ENCODE peak calls at places on chromosomes 4 and X, in nine cellular contexts. H, O, D, S, G, K, M, Y and V are unnamed samples.

GRCh38 chrX:39399387-39399786 is 598.1 kb downstream of the MID1IP1 start:
- DNase-seq in D (no peak), K (no peak), M (no peak), Y (no peak), H (no peak), O (no peak), S (no peak), G (no peak), V (no peak)

GRCh38 chr4:74391346-74391745 is 26.4 kb downstream of the EREG start:
- DNase-seq in G (no peak), O (no peak), H (no peak), K (no peak), Y (no peak), S (no peak), D (no peak), M (no peak), V (no peak)

GRCh38 chr4:177696438-177696966 is 254.3 kb upstream of the AGA start:
- DNase-seq in D (no peak), G (no peak), H (no peak), S (no peak), M (no peak), O (peak), Y (no peak), K (no peak), V (no peak)

GRCh38 chrX:124414281-124414680 is 67.9 kb downstream of the SH2D1A start:
- DNase-seq in D (no peak), H (no peak), O (no peak), M (no peak), K (no peak), G (no peak), S (no peak), Y (no peak), V (no peak)

GRCh38 chr4:70895846-70896435 is 6.2 kb upstream of the MOB1B start:
- DNase-seq in K (no peak), S (no peak), O (no peak), M (no peak), D (no peak), H (no peak), G (no peak), Y (no peak), V (no peak)

GRCh38 chr4:177313263-177313662 is 3.6 kb downstream of the NEIL3 start:
- DNase-seq in G (no peak), O (peak), H (peak), Y (no peak), D (no peak), S (peak), K (no peak), M (no peak), V (no peak)

GRCh38 chrX:39504850-39505259 is 592.9 kb downstream of the BCOR start:
- DNase-seq in O (no peak), H (no peak), G (no peak), M (no peak), D (no peak), S (no peak), Y (no peak), K (no peak), V (no peak)

GRCh38 chr4:133096972-133097371 is 52.1 kb upstream of the PCDH10 start:
- DNase-seq in S (no peak), H (no peak), D (no peak), K (no peak), Y (no peak), G (no peak), M (no peak), O (no peak), V (no peak)

GRCh38 chr4:54499308-54500074 is 158.3 kb upstream of the KIT start:
- DNase-seq in Y (no peak), H (peak), G (no peak), O (peak), D (no peak), K (no peak), S (no peak), M (no peak), V (no peak)

GRCh38 chrX:1451676-1452496 is 823 bp downstream of the ASMTL start:
- DNase-seq in K (no peak), G (peak), D (no peak), H (no peak), O (no peak), M (no peak), Y (no peak), S (no peak), V (peak)

GRCh38 chr4:168832746-168833575 is 177.1 kb downstream of the CBR4 start:
- DNase-seq in Y (no peak), S (peak), K (peak), G (peak), H (peak), M (peak), O (no peak), D (no peak), V (peak)

GRCh38 chr4:1982124-1983052 is 26.4 kb downstream of the NELFA start:
- DNase-seq in S (no peak), H (peak), O (no peak), Y (no peak), K (no peak), D (no peak), G (peak), M (no peak), V (no peak)

GRCh38 chr4:110085131-110085530 is 113.3 kb downstream of the ELOVL6 start:
- DNase-seq in S (peak), O (peak), H (no peak), K (no peak), G (peak), D (peak), M (no peak), Y (no peak), V (peak)

GRCh38 chr4:77146426-77147399 is 10.3 kb upstream of the CCNG2 start:
- DNase-seq in G (no peak), D (no peak), H (peak), M (no peak), O (no peak), Y (no peak), S (no peak), K (no peak), V (no peak)

GRCh38 chrX:115067812-115068211 is 50.4 kb upstream of the IL13RA2 start:
- DNase-seq in M (no peak), D (no peak), Y (no peak), S (peak), K (no peak), G (no peak), H (peak), O (peak), V (no peak)

GRCh38 chrX:48489296-48489695 is 13.3 kb downstream of the FTSJ1 start:
- DNase-seq in D (no peak), H (no peak), Y (no peak), O (no peak), G (no peak), S (no peak), M (no peak), K (no peak), V (no peak)

GRCh38 chrX:43446752-43447151 is 209.3 kb upstream of the MAOA start:
- DNase-seq in K (no peak), D (no peak), M (no peak), O (no peak), Y (no peak), G (no peak), S (no peak), H (no peak), V (no peak)

GRCh38 chr4:141652161-141652778 is 15.9 kb downstream of the IL15 start:
- DNase-seq in K (no peak), O (peak), Y (no peak), D (no peak), H (peak), M (no peak), G (no peak), S (peak), V (no peak)

GRCh38 chr4:19472669-19473068 is 779.0 kb upstream of the SLIT2 start:
- DNase-seq in H (peak), S (peak), G (no peak), D (no peak), M (no peak), K (no peak), Y (no peak), O (no peak), V (no peak)

GRCh38 chrX:115531818-115532403 is 29.1 kb upstream of the PLS3 start:
- DNase-seq in Y (no peak), K (no peak), D (no peak), M (no peak), O (peak), S (peak), G (no peak), H (no peak), V (no peak)

GRCh38 chrX:24862343-24862742 is 153.4 kb downstream of the ARX start:
- DNase-seq in D (no peak), G (no peak), S (peak), H (peak), Y (no peak), K (no peak), M (no peak), O (peak), V (no peak)

GRCh38 chrX:15915959-15916703 is 61.5 kb upstream of the AP1S2 start:
- DNase-seq in Y (no peak), D (no peak), O (peak), S (no peak), H (no peak), G (no peak), K (no peak), M (no peak), V (no peak)

GRCh38 chr4:15894393-15894792 is 44.1 kb downstream of the FGFBP1 start:
- DNase-seq in Y (no peak), M (no peak), H (no peak), K (no peak), G (no peak), S (no peak), D (no peak), O (no peak), V (no peak)

GRCh38 chrX:1492421-1493012 is 39.8 kb upstream of the ASMTL start:
- DNase-seq in M (no peak), S (no peak), H (no peak), D (no peak), K (no peak), Y (no peak), O (no peak), G (no peak), V (no peak)

GRCh38 chr4:133592106-133592505 is 443.0 kb downstream of the PCDH10 start:
- DNase-seq in O (no peak), K (no peak), M (no peak), S (no peak), G (no peak), H (no peak), Y (no peak), D (no peak), V (no peak)

GRCh38 chrX:22032084-22032483 is at the start of gene PHEX:
- DNase-seq in M (no peak), O (no peak), G (no peak), K (no peak), D (no peak), H (no peak), S (no peak), Y (no peak), V (no peak)